ENCODE peak calls at places on chromosomes 13 and 19, in six cellular contexts. R, J, A, G, F and Z are unnamed samples.

GRCh38 chr13:35378939-35379338 is 97.5 kb downstream of the MAB21L1 start:
- DNase-seq in R (no peak), J (no peak), A (no peak), G (no peak), F (no peak), Z (no peak)

GRCh38 chr13:100510208-100510997 is 78.2 kb downstream of the GGACT start:
- DNase-seq in R (peak), J (no peak), A (no peak), G (no peak), F (no peak), Z (no peak)

GRCh38 chr19:6616011-6616410 is 25.1 kb upstream of the CD70 start:
- DNase-seq in R (no peak), J (no peak), A (no peak), G (no peak), F (peak), Z (no peak)

GRCh38 chr13:48775804-48776203 is 122.1 kb downstream of the CYSLTR2 start:
- DNase-seq in R (no peak), J (no peak), A (no peak), G (no peak), F (no peak), Z (no peak)

GRCh38 chr13:76189882-76190519 is 553.9 kb downstream of the LMO7 start:
- DNase-seq in R (no peak), J (no peak), A (no peak), G (no peak), F (no peak), Z (no peak)

GRCh38 chr13:106941779-106942178 is 373.8 kb upstream of the ARGLU1 start:
- DNase-seq in R (no peak), J (no peak), A (no peak), G (no peak), F (no peak), Z (no peak)

GRCh38 chr13:97028441-97029299 is 34.4 kb upstream of the OXGR1 start:
- DNase-seq in R (peak), J (peak), A (peak), G (no peak), F (peak), Z (no peak)

GRCh38 chr19:403221-404036 is 5.5 kb downstream of the C2CD4C start:
- DNase-seq in R (peak), J (no peak), A (no peak), G (no peak), F (no peak), Z (no peak)

GRCh38 chr13:39676315-39676876 is 20.9 kb downstream of the COG6 start:
- DNase-seq in R (no peak), J (no peak), A (peak), G (no peak), F (peak), Z (no peak)

GRCh38 chr13:44506719-44507118 is 69.4 kb downstream of the TSC22D1 start:
- DNase-seq in R (no peak), J (no peak), A (no peak), G (no peak), F (no peak), Z (no peak)

GRCh38 chr19:45705115-45705514 is 12.6 kb downstream of the QPCTL start:
- DNase-seq in R (no peak), J (no peak), A (no peak), G (no peak), F (no peak), Z (no peak)

DNA sequence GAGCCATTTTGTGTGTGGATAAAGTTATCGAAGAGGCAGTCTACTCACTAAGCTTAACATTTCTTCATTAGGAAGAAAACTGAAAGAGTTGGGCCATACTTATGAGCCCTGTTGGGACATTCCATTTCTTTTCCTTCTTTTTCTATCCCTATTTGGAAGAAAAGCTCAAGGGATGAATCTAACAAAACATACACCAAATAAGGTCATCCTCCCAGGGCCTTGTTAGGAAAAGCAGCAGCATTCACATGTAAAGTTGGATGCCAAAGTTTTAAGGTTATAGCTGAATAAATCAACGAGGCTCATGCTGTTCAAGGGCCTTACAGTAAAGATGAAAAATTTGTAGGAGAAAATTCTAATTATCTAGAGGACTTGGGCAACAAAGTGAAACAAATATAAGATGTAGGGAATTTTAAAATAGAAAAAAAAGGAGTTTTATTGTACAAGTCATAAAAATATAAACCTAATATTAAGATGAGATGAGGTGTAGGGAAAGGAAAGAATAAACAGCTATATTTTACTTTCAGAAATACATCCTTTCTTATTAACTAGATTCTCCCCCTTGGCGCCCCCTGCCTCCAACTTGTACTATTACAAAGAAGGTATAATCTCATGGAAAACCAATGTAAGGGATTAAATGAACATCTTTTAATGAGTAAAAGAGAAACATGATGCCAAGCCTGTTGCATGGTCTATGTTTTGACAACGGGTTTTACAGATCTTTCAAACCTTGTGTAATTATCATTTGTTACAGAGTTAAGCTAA is 160.4 kb downstream of the PCDH20 start:
- DNase-seq in R (no peak), J (no peak), A (no peak), G (no peak), F (no peak), Z (no peak)
- TF ChIP-seq CTCF in R (no peak), J (peak), A (no peak), G (no peak), F (peak), Z (no peak)

DNA sequence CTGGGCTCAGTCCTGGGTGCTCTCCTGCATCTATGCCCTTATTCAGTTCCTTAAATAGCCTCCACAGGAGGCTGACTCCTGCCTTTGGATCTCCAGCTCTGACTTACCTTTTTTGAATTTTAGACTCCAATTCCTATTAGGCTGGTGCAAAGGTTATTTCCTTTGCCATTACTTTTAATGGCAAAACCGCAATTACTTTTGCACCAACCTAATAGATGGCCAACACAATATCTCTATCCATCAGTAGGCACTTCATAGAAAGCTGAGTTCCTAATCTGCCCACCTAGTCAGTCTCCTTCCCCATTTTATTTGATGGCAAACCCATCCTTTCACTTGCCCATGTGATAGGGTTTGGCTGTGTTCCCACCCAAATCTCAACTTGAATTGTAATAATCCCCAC is 95.3 kb downstream of the CACNA1A start:
- DNase-seq in R (no peak), J (no peak), A (no peak), G (no peak), F (no peak), Z (no peak)
- TF ChIP-seq CTCF in R (no peak), J (no peak), A (no peak), G (no peak), F (no peak), Z (no peak)

GRCh38 chr19:35775046-35775297 is 392 bp upstream of the ARHGAP33 start:
- DNase-seq in R (no peak), J (no peak), A (no peak), G (no peak), F (no peak), Z (no peak)

GRCh38 chr19:35776102-35776788 is 881 bp downstream of the ARHGAP33 start:
- DNase-seq in R (no peak), J (peak), A (no peak), G (no peak), F (no peak), Z (no peak)

GRCh38 chr19:35775298-35776101 is at the start of gene ARHGAP33:
- DNase-seq in R (peak), J (peak), A (peak), G (peak), F (peak), Z (peak)

GRCh38 chr19:35774274-35775045 is 904 bp upstream of the ARHGAP33 start:
- DNase-seq in R (no peak), J (no peak), A (no peak), G (no peak), F (no peak), Z (no peak)

DNA sequence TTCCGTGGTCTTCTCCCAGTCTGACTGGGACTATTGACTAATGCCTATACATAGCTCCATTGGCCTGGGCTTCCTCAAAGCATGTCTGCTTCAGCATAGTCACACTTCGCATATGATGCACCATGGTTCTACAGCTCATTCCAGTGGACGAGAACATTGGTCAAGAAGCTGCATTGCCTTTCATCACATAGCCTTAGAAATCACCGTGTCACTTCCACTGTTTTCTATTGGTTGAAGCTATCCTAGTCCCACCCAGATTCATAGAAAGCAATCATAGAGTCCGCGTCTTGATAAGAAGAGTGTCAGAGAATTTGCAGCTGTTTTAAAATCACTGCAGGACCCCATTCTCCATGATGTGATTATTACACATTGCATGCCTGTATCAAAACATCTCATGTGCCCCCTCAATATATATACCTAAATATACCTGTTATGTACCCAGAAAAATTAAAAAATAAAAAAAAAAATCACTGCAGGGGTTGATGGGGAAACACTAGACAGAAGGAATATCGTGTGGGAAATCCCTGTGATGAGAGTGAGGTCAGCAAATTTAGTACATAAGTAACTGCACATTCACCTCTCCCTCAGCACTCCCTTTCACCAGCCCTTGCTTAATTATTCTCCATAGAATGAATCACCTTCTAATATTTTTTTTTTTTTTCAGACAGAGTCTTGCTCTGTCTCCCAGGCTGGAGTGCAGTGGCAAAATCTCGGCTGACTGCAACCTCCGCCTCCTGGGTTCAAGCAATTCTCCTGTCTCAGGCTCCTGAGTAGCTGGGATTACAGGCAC is 2.1 kb upstream of the ARHGAP33 start:
- DNase-seq in R (no peak), J (no peak), A (no peak), G (no peak), F (no peak), Z (no peak)
- TF ChIP-seq CTCF in R (no peak), J (no peak), A (no peak), G (no peak), F (no peak), Z (no peak)

GRCh38 chr19:17178291-17178690 is 36.9 kb upstream of the USE1 start:
- DNase-seq in R (no peak), J (no peak), A (no peak), G (no peak), F (no peak), Z (no peak)

GRCh38 chr19:17171874-17172273 is 43.3 kb upstream of the USE1 start:
- DNase-seq in R (no peak), J (no peak), A (no peak), G (no peak), F (no peak), Z (no peak)

GRCh38 chr19:17170538-17171297 is 44.4 kb upstream of the USE1 start:
- DNase-seq in R (no peak), J (no peak), A (no peak), G (no peak), F (peak), Z (no peak)

DNA sequence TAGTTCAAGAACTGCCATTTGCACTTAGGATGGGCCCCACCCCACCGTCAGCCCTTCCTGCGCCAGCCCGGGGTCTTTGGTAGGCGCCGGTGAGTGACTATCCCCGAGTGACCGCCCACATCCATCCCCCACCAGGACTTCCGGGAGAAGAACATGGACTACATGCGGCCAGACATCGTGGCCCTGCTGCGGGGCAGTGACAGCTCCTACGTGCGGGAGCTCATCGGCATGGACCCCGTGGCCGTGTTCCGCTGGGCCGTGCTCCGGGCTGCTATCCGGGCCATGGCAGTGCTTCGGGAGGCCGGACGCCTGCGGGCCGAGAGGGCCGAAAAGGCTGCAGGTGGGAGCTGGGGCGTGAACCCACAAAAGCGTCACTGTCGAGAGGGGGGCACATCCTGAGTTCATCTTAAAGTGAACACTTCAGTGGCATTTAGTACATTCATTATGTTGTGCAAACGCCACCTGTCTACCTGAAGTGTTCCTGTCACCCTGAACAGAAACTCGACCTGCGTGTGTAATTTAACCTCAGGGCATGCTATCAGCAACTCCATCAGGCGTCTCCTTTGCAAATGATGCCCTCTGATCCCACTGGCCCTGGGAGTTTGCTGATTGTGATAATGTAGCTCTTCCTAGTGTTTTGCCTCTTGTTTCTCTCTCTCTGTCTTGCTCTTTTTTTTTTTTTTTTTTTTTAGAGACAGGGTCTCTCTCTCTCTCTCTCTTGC is 42.4 kb upstream of the USE1 start:
- DNase-seq in R (no peak), J (no peak), A (no peak), G (no peak), F (no peak), Z (no peak)
- TF ChIP-seq CTCF in R (no peak), J (no peak), A (no peak), G (no peak), F (no peak), Z (no peak)

GRCh38 chr19:2207991-2208860 is 27.9 kb downstream of the PLEKHJ1 start:
- DNase-seq in R (peak), J (no peak), A (peak), G (no peak), F (peak), Z (no peak)
- TF ChIP-seq CTCF in R (no peak), J (no peak), A (no peak), G (no peak), F (peak), Z (no peak)

GRCh38 chr19:13024126-13024957 is 29.1 kb downstream of the NFIX start:
- DNase-seq in R (no peak), J (no peak), A (no peak), G (no peak), F (no peak), Z (no peak)

GRCh38 chr19:13020002-13020414 is 24.7 kb downstream of the NFIX start:
- DNase-seq in R (no peak), J (no peak), A (no peak), G (no peak), F (no peak), Z (no peak)

GRCh38 chr19:13023666-13024065 is 28.4 kb downstream of the NFIX start:
- DNase-seq in R (no peak), J (no peak), A (no peak), G (no peak), F (no peak), Z (no peak)

GRCh38 chr19:13022859-13023636 is 27.8 kb downstream of the NFIX start:
- DNase-seq in R (no peak), J (no peak), A (no peak), G (no peak), F (peak), Z (no peak)

GRCh38 chr19:13022111-13022858 is 27.0 kb downstream of the NFIX start:
- DNase-seq in R (no peak), J (no peak), A (no peak), G (no peak), F (peak), Z (no peak)
- TF ChIP-seq CTCF in R (no peak), J (no peak), A (no peak), G (no peak), F (no peak), Z (no peak)

GRCh38 chr13:92473736-92474465 is 752.7 kb upstream of the GPC6 start:
- DNase-seq in R (no peak), J (no peak), A (no peak), G (no peak), F (no peak), Z (no peak)
- TF ChIP-seq CTCF in R (no peak), J (no peak), A (no peak), G (no peak), F (no peak), Z (no peak)

GRCh38 chr13:26811636-26812035 is 51.0 kb upstream of the GPR12 start:
- DNase-seq in R (no peak), J (no peak), A (no peak), G (no peak), F (no peak), Z (no peak)

GRCh38 chr13:26810095-26810494 is 49.5 kb upstream of the GPR12 start:
- DNase-seq in R (no peak), J (no peak), A (no peak), G (no peak), F (no peak), Z (no peak)

GRCh38 chr13:26816876-26817275 is 56.3 kb upstream of the GPR12 start:
- DNase-seq in R (no peak), J (no peak), A (no peak), G (no peak), F (no peak), Z (no peak)

GRCh38 chr13:26819067-26819466 is 58.5 kb upstream of the GPR12 start:
- DNase-seq in R (no peak), J (no peak), A (no peak), G (no peak), F (no peak), Z (no peak)

GRCh38 chr13:26813626-26814348 is 53.2 kb upstream of the GPR12 start:
- DNase-seq in R (no peak), J (no peak), A (no peak), G (no peak), F (no peak), Z (no peak)
- TF ChIP-seq CTCF in R (no peak), J (no peak), A (no peak), G (no peak), F (no peak), Z (no peak)

GRCh38 chr19:2803486-2804155 is 16.0 kb upstream of the ZNF554 start:
- DNase-seq in R (no peak), J (no peak), A (no peak), G (no peak), F (no peak), Z (no peak)

GRCh38 chr19:2806736-2807378 is 12.8 kb upstream of the ZNF554 start:
- DNase-seq in R (no peak), J (no peak), A (no peak), G (no peak), F (no peak), Z (no peak)

GRCh38 chr19:2804156-2805004 is 15.3 kb upstream of the ZNF554 start:
- DNase-seq in R (no peak), J (no peak), A (no peak), G (no peak), F (no peak), Z (no peak)

GRCh38 chr19:2805991-2806649 is 13.5 kb upstream of the ZNF554 start:
- DNase-seq in R (no peak), J (no peak), A (no peak), G (no peak), F (no peak), Z (no peak)

GRCh38 chr19:2805261-2805900 is 14.3 kb upstream of the ZNF554 start:
- DNase-seq in R (no peak), J (no peak), A (no peak), G (no peak), F (no peak), Z (no peak)
- TF ChIP-seq CTCF in R (no peak), J (no peak), A (no peak), G (no peak), F (no peak), Z (no peak)